ENCODE peak calls at places on chromosomes 3 and 15, in eight cellular contexts. Z is H9, U is Caco-2, V is WERI-Rb-1, W is thoracic aorta, X is type B pancreatic cell, A is GM10248, G is fibroblast of mammary gland. D is an unnamed sample.

GRCh38 chr3:187274977-187275338 is 16.6 kb downstream of the MASP1 start:
- DNase-seq in G (no peak), A (no peak), Z (peak), W (no peak), X (no peak), V (peak), U (no peak), D (no peak)

GRCh38 chr3:8651418-8652322 is 7.1 kb upstream of the SSUH2 start:
- DNase-seq in V (no peak), G (no peak), W (no peak), A (no peak), X (no peak), Z (no peak), U (peak), D (no peak)

GRCh38 chr3:161409069-161409468 is 37.8 kb upstream of the SPTSSB start:
- DNase-seq in G (peak), X (no peak), Z (no peak), V (no peak), A (no peak), U (peak), W (no peak), D (no peak)

GRCh38 chr3:177622520-177622919 is 425.2 kb upstream of the TBL1XR1 start:
- DNase-seq in A (no peak), G (no peak), W (no peak), U (peak), X (no peak), V (no peak), Z (no peak), D (no peak)

GRCh38 chr3:196486263-196486662 is 17.3 kb downstream of the RNF168 start:
- DNase-seq in W (no peak), V (no peak), A (no peak), U (peak), Z (no peak), X (no peak), G (peak), D (no peak)

GRCh38 chr15:29278436-29279099 is 8.9 kb upstream of the NSMCE3 start:
- DNase-seq in X (no peak), V (no peak), W (no peak), A (no peak), Z (no peak), U (no peak), G (peak), D (no peak)

GRCh38 chr3:14435175-14436011 is 33.0 kb downstream of the SLC6A6 start:
- DNase-seq in G (no peak), V (no peak), X (no peak), A (no peak), W (no peak), U (no peak), Z (no peak), D (no peak)

GRCh38 chr15:65916664-65917406 is 47.5 kb downstream of the RAB11A start:
- DNase-seq in A (peak), X (no peak), V (peak), U (peak), W (no peak), Z (peak), G (peak), D (peak)

GRCh38 chr3:131699001-131699400 is 196.2 kb upstream of the MRPL3 start:
- DNase-seq in X (no peak), Z (no peak), V (no peak), G (no peak), U (no peak), A (no peak), W (no peak), D (no peak)

GRCh38 chr3:50516048-50516871 is 12.8 kb upstream of the CACNA2D2 start:
- DNase-seq in A (no peak), G (no peak), X (peak), Z (peak), U (peak), V (peak), W (no peak), D (no peak)
- TF ChIP-seq CTCF in A (no peak), G (no peak), X (peak), Z (no peak), U (no peak), V (peak), W (no peak), D (no peak)

GRCh38 chr15:75729304-75730069 is 16.8 kb upstream of the CSPG4 start:
- DNase-seq in U (no peak), W (no peak), A (no peak), X (no peak), Z (no peak), G (no peak), V (no peak), D (no peak)

GRCh38 chr15:75725719-75726607 is 13.3 kb upstream of the CSPG4 start:
- DNase-seq in V (no peak), G (no peak), X (no peak), W (no peak), A (no peak), U (no peak), Z (no peak), D (no peak)

GRCh38 chr15:75725021-75725718 is 12.5 kb upstream of the CSPG4 start:
- DNase-seq in G (no peak), Z (no peak), A (no peak), V (no peak), U (no peak), X (no peak), W (no peak), D (no peak)

GRCh38 chr15:75727031-75727531 is 14.4 kb upstream of the CSPG4 start:
- DNase-seq in W (no peak), G (no peak), V (no peak), X (no peak), Z (no peak), A (no peak), U (no peak), D (no peak)

GRCh38 chr15:75727851-75728715 is 15.4 kb upstream of the CSPG4 start:
- DNase-seq in A (no peak), Z (peak), W (no peak), X (no peak), U (peak), G (peak), V (peak), D (no peak)
- TF ChIP-seq CTCF in A (peak), Z (peak), W (peak), X (peak), U (peak), G (peak), V (peak), D (peak)

DNA sequence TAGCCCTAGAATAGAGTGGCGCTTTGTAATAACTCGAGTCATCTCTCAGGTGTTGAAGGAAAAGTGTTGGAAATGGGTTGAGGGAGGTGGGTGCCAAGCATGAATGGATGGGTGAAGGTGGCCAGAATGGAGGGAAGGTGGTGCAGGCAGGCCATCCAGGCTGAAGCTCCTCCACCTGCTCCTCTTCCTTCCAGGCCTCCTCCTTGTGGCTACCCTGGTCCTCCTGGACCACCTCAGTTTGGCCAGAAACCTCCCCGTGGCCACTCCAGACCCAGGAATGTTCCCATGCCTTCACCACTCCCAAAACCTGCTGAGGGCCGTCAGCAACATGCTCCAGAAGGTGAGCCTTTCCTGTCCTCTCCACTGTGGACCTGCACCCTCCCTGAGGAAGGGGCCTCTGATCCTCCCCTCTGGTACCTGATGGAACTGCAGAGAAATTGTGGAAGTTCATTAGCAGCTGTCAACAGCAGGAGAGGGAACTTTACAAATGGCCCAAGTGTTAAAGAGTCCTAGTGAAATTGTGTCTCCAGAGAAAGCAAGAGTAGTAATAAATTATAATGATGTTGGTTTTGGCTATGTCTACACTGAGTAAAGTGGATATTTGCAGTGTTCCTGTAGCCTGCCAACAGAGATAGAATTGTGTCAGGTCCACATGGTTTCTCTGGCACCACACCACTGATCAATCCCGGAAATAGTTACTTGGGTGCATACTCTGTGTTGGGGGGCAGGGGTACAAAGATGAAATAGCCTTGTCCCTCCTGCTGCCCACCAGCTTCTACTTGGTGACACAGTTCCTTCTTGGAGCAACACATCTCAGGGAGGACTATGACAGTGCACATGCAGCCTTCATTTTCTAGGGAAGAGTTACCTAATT is 1.6 kb downstream of the IL12A start:
- DNase-seq in A (no peak), X (no peak), G (peak), Z (no peak), U (no peak), V (no peak), W (no peak), D (no peak)
- TF ChIP-seq CTCF in A (no peak), X (peak), G (peak), Z (peak), U (no peak), V (no peak), W (no peak), D (no peak)

GRCh38 chr15:63915888-63916731 is 82.4 kb upstream of the HERC1 start:
- DNase-seq in U (no peak), A (no peak), Z (peak), X (no peak), V (no peak), G (no peak), W (no peak), D (no peak)
- TF ChIP-seq CTCF in U (peak), A (no peak), Z (peak), X (peak), V (peak), G (peak), W (peak), D (peak)

DNA sequence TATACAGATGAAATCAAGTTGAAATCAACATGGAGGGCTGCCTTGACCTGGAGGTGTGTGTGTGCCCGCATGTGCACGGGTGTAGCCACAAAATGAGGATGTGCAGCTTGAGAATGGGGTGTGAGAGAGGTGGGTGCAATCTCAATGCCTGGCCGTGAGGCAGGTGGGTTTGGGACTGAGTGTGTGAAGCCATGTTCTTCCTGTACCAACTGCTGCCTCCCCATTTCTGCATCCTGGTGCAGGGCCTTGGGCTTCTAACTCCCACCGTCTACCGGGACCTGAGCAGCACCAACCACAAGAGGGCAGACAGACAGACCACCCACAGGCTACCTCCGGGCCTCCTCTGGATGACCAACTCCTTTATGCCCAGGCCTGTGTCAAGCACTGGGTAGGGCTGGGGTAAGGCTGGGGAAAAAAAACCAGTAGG is 161.9 kb upstream of the TLE3 start:
- DNase-seq in X (no peak), W (no peak), U (peak), Z (peak), A (no peak), V (peak), G (no peak), D (no peak)
- TF ChIP-seq CTCF in X (peak), W (no peak), U (no peak), Z (peak), A (peak), V (peak), G (peak), D (peak)

GRCh38 chr3:71857926-71858325 is 73.0 kb upstream of the PROK2 start:
- DNase-seq in A (no peak), Z (no peak), G (no peak), V (no peak), U (no peak), X (no peak), W (no peak), D (no peak)

GRCh38 chr3:71862374-71863145 is 77.6 kb upstream of the PROK2 start:
- DNase-seq in X (no peak), U (no peak), W (no peak), V (no peak), G (peak), A (no peak), Z (no peak), D (no peak)

GRCh38 chr3:71858493-71859127 is 73.7 kb upstream of the PROK2 start:
- DNase-seq in A (no peak), V (no peak), W (no peak), X (no peak), U (no peak), Z (no peak), G (no peak), D (no peak)

GRCh38 chr3:71863563-71864190 is 78.7 kb upstream of the PROK2 start:
- DNase-seq in W (no peak), U (no peak), G (no peak), Z (no peak), V (no peak), A (no peak), X (no peak), D (no peak)

GRCh38 chr3:71859128-71859519 is 74.2 kb upstream of the PROK2 start:
- DNase-seq in A (no peak), W (no peak), G (peak), U (no peak), X (no peak), V (no peak), Z (no peak), D (no peak)
- TF ChIP-seq CTCF in A (peak), W (no peak), G (peak), U (peak), X (peak), V (peak), Z (peak), D (peak)

DNA sequence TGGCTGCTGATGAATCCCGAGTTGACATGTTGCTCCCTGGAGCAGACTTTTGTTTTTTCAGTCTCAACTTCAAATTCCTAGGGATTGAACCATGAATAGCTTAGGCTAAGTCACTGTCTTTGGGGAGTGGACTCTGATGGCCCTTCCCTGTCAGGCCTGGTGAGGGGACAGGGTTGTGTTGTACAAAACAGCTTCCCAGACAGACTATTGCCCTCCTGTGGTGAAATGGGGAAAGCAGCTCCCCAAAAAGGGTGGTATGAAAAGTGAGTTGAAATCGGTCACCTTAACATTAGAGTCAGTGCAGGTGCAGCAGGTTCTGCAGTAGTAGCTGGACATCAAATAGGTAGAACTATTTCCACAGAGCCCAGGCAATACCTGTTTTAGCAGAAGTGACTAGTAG is 775.6 kb downstream of the ROBO2 start:
- DNase-seq in G (no peak), A (no peak), U (peak), V (peak), Z (peak), X (no peak), W (no peak), D (no peak)
- TF ChIP-seq CTCF in G (peak), A (peak), U (peak), V (peak), Z (peak), X (peak), W (no peak), D (no peak)